ENCODE peak calls at places on chromosomes 3 and 15, in ten cellular contexts. Q is lower lobe of right lung; C is activated CD4-positive, alpha-beta T cell treated with anti-CD3 and anti-CD28 coated beads for 48 hours; I is LoVo; P is HEK293T; N is GM04503; X is fibroblast of lung; E is A673; Z is body of pancreas; K is mesothelial cell of epicardium. W is an unnamed sample.

GRCh38 chr3:21750831-21751391 is at the start of gene ZNF385D:
- DNase-seq in Q (peak; percentile 42), C (no peak), I (no peak), P (peak; percentile 24), N (no peak), X (peak; percentile 88), E (no peak), Z (peak; percentile 3), K (peak; percentile 71), W (peak; percentile 72)

GRCh38 chr15:70794596-70795310 is 31.4 kb upstream of the UACA start:
- DNase-seq in Q (no peak), C (no peak), I (no peak), P (no peak), N (no peak), X (peak; percentile 80), E (no peak), Z (no peak), K (no peak), W (no peak)

GRCh38 chr3:156187146-156187769 is 66.9 kb downstream of the KCNAB1 start:
- DNase-seq in Q (no peak), C (no peak), I (no peak), P (no peak), N (peak; percentile 56), X (peak; percentile 93), E (no peak), Z (no peak), K (no peak), W (no peak)

GRCh38 chr15:55334997-55335396 is 16.0 kb downstream of the PIGB start:
- DNase-seq in Q (no peak), C (no peak), I (no peak), P (no peak), N (no peak), X (peak; percentile 20), E (no peak), Z (no peak), K (no peak), W (no peak)

GRCh38 chr3:24502690-24503089 is 8.0 kb upstream of the THRB start:
- DNase-seq in Q (no peak), C (no peak), I (no peak), P (no peak), N (no peak), X (peak; percentile 52), E (no peak), Z (no peak), K (no peak), W (no peak)

GRCh38 chr15:50740955-50741354 is 24.6 kb downstream of the SPPL2A start:
- DNase-seq in Q (no peak), C (no peak), I (no peak), P (no peak), N (no peak), X (no peak), E (no peak), Z (no peak), K (no peak), W (no peak)

GRCh38 chr15:88326924-88327323 is 70.4 kb upstream of the NTRK3 start:
- DNase-seq in Q (no peak), C (no peak), I (no peak), P (no peak), N (no peak), X (no peak), E (no peak), Z (no peak), K (no peak), W (no peak)

GRCh38 chr3:16909802-16910201 is 25.0 kb downstream of the PLCL2 start:
- DNase-seq in Q (no peak), C (no peak), I (no peak), P (no peak), N (no peak), X (no peak), E (no peak), Z (no peak), K (no peak), W (no peak)

GRCh38 chr3:73136941-73137340 is 75.5 kb downstream of the EBLN2 start:
- DNase-seq in Q (no peak), C (no peak), I (no peak), P (no peak), N (no peak), X (no peak), E (no peak), Z (no peak), K (no peak), W (no peak)

GRCh38 chr3:53650928-53651654 is 156.7 kb downstream of the CACNA1D start:
- DNase-seq in Q (no peak), C (no peak), I (no peak), P (no peak), N (no peak), X (no peak), E (no peak), Z (no peak), K (no peak), W (no peak)

GRCh38 chr15:94644433-94644832 is 413.1 kb downstream of the MCTP2 start:
- DNase-seq in Q (no peak), C (no peak), I (no peak), P (no peak), N (no peak), X (no peak), E (no peak), Z (no peak), K (no peak), W (no peak)

GRCh38 chr15:91944334-91944733 is 90.8 kb downstream of the SLCO3A1 start:
- DNase-seq in Q (no peak), C (no peak), I (no peak), P (no peak), N (no peak), X (no peak), E (no peak), Z (no peak), K (no peak), W (no peak)

GRCh38 chr3:153880493-153880892 is 240.7 kb upstream of the ARHGEF26 start:
- DNase-seq in Q (no peak), C (no peak), I (no peak), P (no peak), N (no peak), X (no peak), E (no peak), Z (no peak), K (no peak), W (no peak)

GRCh38 chr3:171712168-171712938 is 97.9 kb downstream of the PLD1 start:
- DNase-seq in Q (no peak), C (no peak), I (no peak), P (no peak), N (no peak), X (peak; percentile 80), E (peak; percentile 20), Z (no peak), K (no peak), W (no peak)

GRCh38 chr3:8730641-8731040 is 3.0 kb upstream of the CAV3 start:
- DNase-seq in Q (no peak), C (no peak), I (no peak), P (no peak), N (no peak), X (peak; percentile 42), E (no peak), Z (no peak), K (no peak), W (no peak)

GRCh38 chr15:27683126-27683525 is 416.0 kb downstream of the OCA2 start:
- DNase-seq in Q (no peak), C (no peak), I (no peak), P (no peak), N (no peak), X (no peak), E (no peak), Z (no peak), K (no peak), W (no peak)

GRCh38 chr3:17039579-17039978 is 154.8 kb downstream of the PLCL2 start:
- DNase-seq in Q (no peak), C (no peak), I (peak; percentile 92), P (no peak), N (peak; percentile 70), X (peak; percentile 96), E (peak; percentile 39), Z (no peak), K (no peak), W (no peak)